ENCODE peak calls at places on chromosome 12, in five cellular contexts. X is activated T-cell treated with anti-CD3 and anti-CD28 coated beads, Interleukin-2, amount 50 U/mL, for 72 hours; J is HuH-7.5; L is NCI-H1417; D is CD4-positive, CD25-positive, alpha-beta regulatory T cell. W is an unnamed sample.

GRCh38 chr12:110282956-110283817 is 2.1 kb downstream of the ATP2A2 start:
- DNase-seq in X (no peak), J (no peak), L (no peak), D (peak), W (no peak)

GRCh38 chr12:1047898-1048660 is 57.1 kb downstream of the ERC1 start:
- DNase-seq in X (no peak), J (no peak), L (no peak), D (no peak), W (no peak)

GRCh38 chr12:109735051-109735521 is 21.5 kb downstream of the FAM222A start:
- DNase-seq in X (no peak), J (no peak), L (no peak), D (no peak), W (peak)

GRCh38 chr12:106139422-106140141 is 828 bp upstream of the NUAK1 start:
- DNase-seq in X (peak), J (peak), L (peak), D (no peak), W (peak)

GRCh38 chr12:6380141-6381121 is 3.5 kb upstream of the LTBR start:
- DNase-seq in X (no peak), J (no peak), L (no peak), D (no peak), W (no peak)

GRCh38 chr12:47085815-47086252 is 6.1 kb upstream of the AMIGO2 start:
- DNase-seq in X (peak), J (no peak), L (no peak), D (peak), W (no peak)

GRCh38 chr12:28568083-28568482 is 377.8 kb downstream of the CCDC91 start:
- DNase-seq in X (no peak), J (no peak), L (no peak), D (no peak), W (no peak)

GRCh38 chr12:27305673-27306504 is 26.7 kb upstream of the BMAL2 start:
- DNase-seq in X (no peak), J (no peak), L (peak), D (peak), W (no peak)

GRCh38 chr12:5083955-5084849 is 40.5 kb downstream of the KCNA5 start:
- DNase-seq in X (peak), J (peak), L (peak), D (peak), W (no peak)

GRCh38 chr12:124289634-124290600 is 5.0 kb upstream of the RFLNA start:
- DNase-seq in X (no peak), J (no peak), L (no peak), D (no peak), W (peak)

W was measured in heart right ventricle.